ENCODE peak calls at places on chromosomes 11 and 22, in eight cellular contexts. O is GM23338, H is AG04450, C is upper lobe of right lung, U is transverse colon, Y is esophagus muscularis mucosa, G is body of pancreas, I is testis. W is an unnamed sample.

GRCh38 chr22:43236401-43237166 is 49.6 kb upstream of the TTLL12 start:
- DNase-seq in O (no peak), H (no peak), C (peak; percentile 88), U (no peak), Y (no peak), G (peak; percentile 70), I (peak; percentile 83), W (no peak)

GRCh38 chr11:106854429-106854828 is 163.8 kb downstream of the GUCY1A2 start:
- DNase-seq in O (no peak), H (no peak), C (no peak), U (no peak), Y (no peak), G (peak; percentile 6), I (no peak), W (no peak)

GRCh38 chr11:128632151-128632791 is 44.9 kb upstream of the ETS1 start:
- DNase-seq in O (peak; percentile 88), H (peak; percentile 45), C (no peak), U (peak; percentile 43), Y (peak; percentile 91), G (peak; percentile 32), I (peak; percentile 45), W (no peak)

GRCh38 chr11:114482114-114482513 is 42.8 kb downstream of the REXO2 start:
- DNase-seq in O (peak; percentile 41), H (no peak), C (no peak), U (no peak), Y (no peak), G (no peak), I (peak; percentile 16), W (no peak)

GRCh38 chr22:48335442-48336139 is 1492.1 kb downstream of the BRD1 start:
- DNase-seq in O (no peak), H (no peak), C (no peak), U (no peak), Y (no peak), G (no peak), I (no peak), W (no peak)

GRCh38 chr11:20963596-20963995 is 294.2 kb downstream of the NELL1 start:
- DNase-seq in O (no peak), H (no peak), C (no peak), U (no peak), Y (no peak), G (no peak), I (no peak), W (no peak)

GRCh38 chr11:112812719-112813118 is 148.5 kb upstream of the NCAM1 start:
- DNase-seq in O (no peak), H (no peak), C (no peak), U (no peak), Y (no peak), G (no peak), I (no peak), W (no peak)

GRCh38 chr11:119371778-119372182 is 9.7 kb downstream of the USP2 start:
- DNase-seq in O (no peak), H (no peak), C (peak; percentile 48), U (no peak), Y (no peak), G (peak; percentile 44), I (peak; percentile 47), W (no peak)

DNA sequence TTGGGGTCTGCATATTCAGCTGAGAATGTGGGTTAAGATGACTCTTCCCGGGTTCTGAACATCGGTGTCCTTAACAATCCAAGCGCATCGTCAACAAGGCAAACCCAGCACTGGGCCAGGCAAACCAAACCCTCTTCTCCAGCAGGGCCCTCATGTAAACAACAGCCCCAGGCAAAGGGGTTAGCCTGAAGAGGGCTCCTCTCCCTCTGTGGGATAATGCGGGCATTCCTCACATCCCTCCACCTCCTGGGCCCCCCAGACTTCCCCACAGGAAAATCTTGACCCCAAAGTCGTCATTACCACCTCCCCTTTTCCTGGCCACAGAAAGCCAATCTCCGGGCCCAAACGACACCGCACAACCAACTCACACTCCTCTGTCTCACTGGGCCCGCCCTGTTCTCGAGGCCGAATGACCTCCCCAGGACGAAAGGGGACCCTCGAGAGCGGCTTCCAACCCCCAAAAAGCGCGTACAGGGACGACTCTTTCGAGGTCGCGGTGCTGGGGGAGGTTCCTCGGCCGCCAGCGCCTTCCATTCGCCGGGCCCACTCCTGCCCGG is 561 bp downstream of the DDB1 start:
- DNase-seq in O (peak; percentile 61), H (no peak), C (no peak), U (no peak), Y (no peak), G (no peak), I (peak; percentile 29), W (no peak)
- TF ChIP-seq CTCF in O (no peak), H (peak; percentile 24), C (no peak), U (no peak), Y (no peak), G (no peak), I (no peak), W (no peak)

DNA sequence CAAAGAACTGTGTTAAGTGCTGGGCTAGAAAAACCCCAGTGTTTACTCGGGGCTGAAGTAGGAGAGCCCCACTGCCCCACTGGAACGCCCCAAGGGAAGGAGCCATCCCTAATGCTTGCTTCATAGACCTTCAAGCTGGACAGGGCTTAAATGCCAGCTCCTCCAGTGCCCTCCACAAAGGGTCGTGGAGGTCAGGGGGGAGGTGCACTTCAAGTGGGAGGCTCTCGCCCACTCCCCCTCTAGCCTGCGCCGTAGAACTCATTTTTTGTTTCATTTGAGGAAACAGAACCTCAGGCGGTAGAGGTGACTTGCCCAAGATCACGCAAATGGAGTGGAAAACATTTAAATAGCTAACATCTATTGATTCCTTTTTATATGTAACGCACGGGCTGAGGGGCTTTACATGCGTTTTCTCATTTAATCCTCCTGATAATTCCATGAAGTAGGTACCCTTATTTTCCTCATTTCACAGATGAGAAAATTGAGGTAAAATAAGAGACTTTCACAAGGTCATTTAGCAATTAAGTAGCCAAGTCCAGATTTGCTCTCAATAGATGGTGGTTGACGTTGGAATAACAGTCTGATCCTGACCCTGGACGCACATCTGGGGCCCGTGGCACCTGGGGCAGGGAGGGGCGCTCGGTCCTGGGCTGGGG is 525 bp upstream of the ZDHHC13 start:
- DNase-seq in O (peak; percentile 20), H (no peak), C (no peak), U (no peak), Y (no peak), G (no peak), I (no peak), W (no peak)
- H3K27ac ChIP-seq in O (no peak overlapping the region), H (no peak overlapping the region), C (no peak overlapping the region), U (peak overlapping the region; percentile 92), Y (no peak overlapping the region), G (peak overlapping the region; percentile 81), I (no peak overlapping the region), W (no peak overlapping the region)

GRCh38 chr11:33770236-33770635 is 4.1 kb downstream of the FBXO3 start:
- DNase-seq in O (no peak), H (no peak), C (no peak), U (no peak), Y (no peak), G (no peak), I (no peak), W (no peak)
- H3K4me3 ChIP-seq in O (no peak overlapping the region), H (no peak overlapping the region), C (no peak overlapping the region), U (no peak overlapping the region), Y (no peak overlapping the region), G (no peak overlapping the region), I (no peak overlapping the region), W (no peak overlapping the region)

GRCh38 chr11:131754671-131755070 is 384.3 kb downstream of the NTM start:
- DNase-seq in O (no peak), H (no peak), C (no peak), U (no peak), Y (no peak), G (no peak), I (no peak), W (no peak)
- TF ChIP-seq CTCF in O (no peak), H (no peak), C (no peak), U (no peak), Y (no peak), G (no peak), I (no peak), W (no peak)

DNA sequence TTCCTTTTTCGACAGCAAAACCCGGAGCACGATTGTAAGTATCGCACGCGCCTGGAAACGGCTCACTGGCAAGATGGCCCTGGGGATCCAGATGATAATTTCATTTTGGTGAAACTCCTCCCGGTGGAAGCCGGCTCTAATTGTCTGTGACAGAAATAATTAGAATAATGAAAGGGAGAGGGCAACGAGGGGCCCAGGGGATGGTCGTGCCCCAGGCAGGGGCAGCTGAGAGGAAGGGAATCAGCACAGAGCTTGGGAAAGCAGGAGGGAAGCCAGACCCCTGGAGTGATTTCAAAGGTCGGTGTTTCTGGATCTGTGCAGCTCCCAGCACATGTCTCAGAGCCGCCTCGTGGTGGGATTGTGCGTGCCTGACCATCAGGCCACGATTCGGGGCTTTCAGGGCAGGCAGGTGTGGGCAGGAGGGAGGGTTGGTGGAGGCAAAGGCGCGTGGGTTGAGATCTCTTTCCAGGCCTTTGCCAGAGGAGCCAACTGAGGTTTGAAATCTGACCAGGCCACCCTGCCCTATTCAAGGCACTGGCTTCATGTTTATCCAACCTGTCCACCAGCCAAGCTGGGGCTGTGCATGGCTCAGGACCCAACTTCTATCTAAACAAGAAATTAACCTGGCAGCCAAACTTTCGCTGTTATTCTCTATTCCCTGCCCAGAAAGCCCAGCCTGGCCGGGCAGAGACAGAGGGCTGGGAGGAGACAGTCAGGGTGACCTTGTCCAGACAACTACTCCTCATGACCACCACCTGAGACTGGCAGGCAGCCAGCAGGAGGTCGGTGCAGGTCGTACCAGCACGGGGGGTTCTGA is 27.8 kb downstream of the ANO1 start:
- DNase-seq in O (no peak), H (no peak), C (no peak), U (no peak), Y (no peak), G (peak; percentile 54), I (no peak), W (no peak)
- H3K27ac ChIP-seq in O (no peak overlapping the region), H (no peak overlapping the region), C (no peak overlapping the region), U (no peak overlapping the region), Y (peak overlapping the region; percentile 40), G (peak overlapping the region; percentile 33), I (no peak overlapping the region), W (no peak overlapping the region)

GRCh38 chr22:17007852-17008731 is at the start of gene GAB4:
- DNase-seq in O (peak; percentile 39), H (no peak), C (no peak), U (no peak), Y (no peak), G (no peak), I (peak; percentile 35), W (no peak)

GRCh38 chr22:17012267-17012666 is 4.2 kb upstream of the GAB4 start:
- DNase-seq in O (no peak), H (no peak), C (no peak), U (no peak), Y (peak; percentile 90), G (no peak), I (no peak), W (no peak)

GRCh38 chr22:17009640-17010291 is 1.7 kb upstream of the GAB4 start:
- DNase-seq in O (peak; percentile 56), H (no peak), C (peak; percentile 57), U (no peak), Y (peak; percentile 87), G (no peak), I (no peak), W (no peak)

DNA sequence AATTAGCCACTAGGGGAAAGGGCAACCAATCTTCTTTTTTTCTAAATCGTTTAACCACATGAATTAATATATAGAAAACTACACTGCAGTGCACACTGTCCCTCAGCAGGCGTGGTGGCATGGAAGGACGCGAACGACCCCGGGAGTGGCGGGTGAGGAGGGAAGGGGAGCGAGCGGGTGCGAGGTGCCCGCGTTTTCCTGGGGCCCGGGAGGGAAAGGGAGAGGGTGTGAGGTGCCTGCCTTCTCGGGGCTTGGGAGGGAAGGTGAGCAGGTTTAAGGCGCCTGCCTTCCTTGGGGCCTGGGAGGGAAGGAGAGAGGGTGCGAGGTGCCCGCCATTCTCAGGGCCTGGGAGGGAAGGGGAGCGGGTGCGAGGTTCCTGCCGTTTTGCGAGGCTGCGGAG is 765 bp downstream of the GAB4 start:
- DNase-seq in O (peak; percentile 68), H (no peak), C (no peak), U (no peak), Y (no peak), G (no peak), I (no peak), W (no peak)
- H3K4me3 ChIP-seq in O (peak overlapping the region; percentile 66), H (no peak overlapping the region), C (no peak overlapping the region), U (no peak overlapping the region), Y (no peak overlapping the region), G (no peak overlapping the region), I (peak overlapping the region; percentile 44), W (no peak overlapping the region)

W was measured in dorsolateral prefrontal cortex.